ENCODE peak calls at places on chromosomes 12 and 14, in eight cellular contexts. O is naive thymus-derived CD4-positive, alpha-beta T cell; U is effector memory CD8-positive, alpha-beta T cell; E is GM12865; G is neuronal stem cell; I is midbrain; V is foreskin fibroblast; K is iris pigment epithelial cell. P is an unnamed sample.

GRCh38 chr14:64217318-64217717 is 76.9 kb downstream of the ESR2 start:
- DNase-seq in G (no peak), V (no peak), U (no peak), O (no peak), I (no peak), E (peak; percentile 64), K (no peak), P (no peak)

GRCh38 chr14:23640524-23641141 is 4.5 kb downstream of the DHRS2 start:
- DNase-seq in O (no peak), I (no peak), V (peak; percentile 93), K (peak; percentile 76), G (no peak), E (no peak), U (no peak), P (peak; percentile 22)

GRCh38 chr12:49932023-49932422 is 18.5 kb upstream of the AQP2 start:
- DNase-seq in U (no peak), V (no peak), K (no peak), E (no peak), G (no peak), I (no peak), O (no peak), P (no peak)

GRCh38 chr14:58082491-58083098 is 69.4 kb downstream of the ARMH4 start:
- DNase-seq in O (no peak), V (peak; percentile 87), I (no peak), K (peak; percentile 92), U (no peak), E (no peak), G (no peak), P (peak; percentile 20)

GRCh38 chr12:54195736-54196347 is 7.1 kb upstream of the SMUG1 start:
- DNase-seq in U (no peak), G (no peak), O (no peak), I (no peak), V (peak; percentile 73), K (peak; percentile 91), E (peak; percentile 24), P (no peak)

GRCh38 chr14:99976681-99977080 is 88.5 kb upstream of the EVL start:
- DNase-seq in K (no peak), U (no peak), I (no peak), E (no peak), O (no peak), G (no peak), V (no peak), P (no peak)

GRCh38 chr12:5511644-5512584 is 80.0 kb downstream of the NTF3 start:
- DNase-seq in E (peak; percentile 15), U (no peak), I (no peak), K (peak; percentile 5), O (no peak), V (peak; percentile 81), G (no peak), P (no peak)

GRCh38 chr14:56905282-56905681 is 95.0 kb upstream of the OTX2 start:
- DNase-seq in E (no peak), G (no peak), V (no peak), I (no peak), K (no peak), O (no peak), U (no peak), P (no peak)

GRCh38 chr14:29587046-29587445 is 340.6 kb downstream of the PRKD1 start:
- DNase-seq in E (no peak), G (no peak), I (no peak), K (peak; percentile 21), U (no peak), O (no peak), V (no peak), P (no peak)

GRCh38 chr12:131202592-131203378 is 249.1 kb downstream of the ADGRD1 start:
- DNase-seq in V (no peak), I (no peak), K (no peak), G (no peak), E (no peak), O (no peak), U (no peak), P (no peak)

GRCh38 chr14:69553221-69553620 is 21.4 kb downstream of the CCDC177 start:
- DNase-seq in U (no peak), G (no peak), E (no peak), K (peak; percentile 92), O (no peak), V (peak; percentile 80), I (no peak), P (no peak)

GRCh38 chr14:73751157-73751691 is 37.0 kb upstream of the PNMA1 start:
- DNase-seq in I (no peak), U (no peak), G (no peak), V (no peak), E (no peak), O (no peak), K (no peak), P (no peak)

GRCh38 chr12:121388421-121388981 is 11.4 kb upstream of the RNF34 start:
- DNase-seq in G (no peak), O (no peak), I (no peak), U (no peak), K (peak; percentile 79), E (no peak), V (peak; percentile 80), P (no peak)

GRCh38 chr12:42798811-42799438 is 209.4 kb upstream of the PRICKLE1 start:
- DNase-seq in U (no peak), K (peak; percentile 71), V (peak; percentile 77), E (no peak), G (no peak), O (no peak), I (no peak), P (no peak)

GRCh38 chr14:73462815-73463214 is 4.5 kb upstream of the NUMB start:
- DNase-seq in K (no peak), G (no peak), E (no peak), U (no peak), I (no peak), V (peak; percentile 48), O (no peak), P (no peak)

GRCh38 chr12:97452230-97452629 is 10.4 kb upstream of the RMST start:
- DNase-seq in I (no peak), K (no peak), G (no peak), U (no peak), E (peak; percentile 52), V (no peak), O (no peak), P (no peak)

GRCh38 chr14:69501362-69501964 is 16.9 kb downstream of the PLEKHD1 start:
- DNase-seq in V (peak; percentile 17), I (peak; percentile 71), K (peak; percentile 23), U (no peak), E (no peak), O (no peak), G (no peak), P (peak; percentile 40)

GRCh38 chr12:45008211-45008610 is 42.7 kb downstream of the DBX2 start:
- DNase-seq in E (no peak), U (no peak), G (no peak), O (no peak), I (no peak), K (no peak), V (peak; percentile 58), P (no peak)

GRCh38 chr12:55934343-55934742 is 3.4 kb downstream of the DGKA start:
- DNase-seq in V (no peak), O (no peak), K (no peak), I (no peak), U (no peak), G (no peak), E (no peak), P (no peak)

GRCh38 chr14:65434216-65434850 is 21.8 kb downstream of the FUT8 start:
- DNase-seq in E (no peak), U (no peak), O (no peak), I (no peak), V (no peak), K (no peak), G (no peak), P (no peak)

GRCh38 chr14:70018246-70018645 is 139.0 kb downstream of the SMOC1 start:
- DNase-seq in V (no peak), G (no peak), I (no peak), U (no peak), E (no peak), O (no peak), K (no peak), P (no peak)

GRCh38 chr12:123151679-123152454 is 977 bp upstream of the PITPNM2 start:
- DNase-seq in V (peak; percentile 13), I (no peak), K (no peak), G (no peak), O (no peak), E (no peak), U (no peak), P (no peak)

GRCh38 chr12:121524196-121524930 is 56.5 kb downstream of the KDM2B start:
- DNase-seq in I (peak; percentile 54), E (no peak), G (no peak), K (no peak), U (no peak), O (no peak), V (peak; percentile 29), P (peak; percentile 84)

P was measured in pons.